ENCODE peak calls at places on chromosomes 3 and 15, in eight cellular contexts. Q is BJ, S is kidney epithelial cell, G is breast epithelium, R is AG04450, V is cardiac muscle cell, Z is neural progenitor cell, W is mammary epithelial cell. P is an unnamed sample.

GRCh38 chr3:182248349-182248880 is 536.7 kb downstream of the SOX2 start:
- DNase-seq in W (peak; percentile 12), S (no peak), G (no peak), V (no peak), Z (no peak), R (no peak), Q (no peak), P (no peak)

GRCh38 chr3:43497905-43498365 is 123.9 kb downstream of the ANO10 start:
- DNase-seq in W (peak; percentile 18), S (no peak), V (peak; percentile 50), Z (no peak), G (no peak), R (no peak), Q (no peak), P (no peak)

GRCh38 chr3:100590114-100590839 is 19.1 kb upstream of the ADGRG7 start:
- DNase-seq in G (no peak), W (peak; percentile 59), R (peak; percentile 44), Z (peak; percentile 64), S (peak; percentile 39), Q (peak; percentile 21), V (peak; percentile 84), P (no peak)

GRCh38 chr15:74787251-74788041 is 5.6 kb downstream of the CSK start:
- DNase-seq in V (peak; percentile 76), S (no peak), R (peak; percentile 37), W (peak; percentile 55), Q (no peak), Z (peak; percentile 80), G (no peak), P (no peak)

GRCh38 chr3:184674626-184675025 is 37.2 kb downstream of the MAGEF1 start:
- DNase-seq in S (no peak), Q (no peak), R (no peak), Z (no peak), V (no peak), W (no peak), G (no peak), P (no peak)

GRCh38 chr3:187012609-187013051 is 82.3 kb downstream of the ST6GAL1 start:
- DNase-seq in Q (no peak), Z (no peak), W (no peak), V (peak; percentile 37), G (no peak), S (no peak), R (no peak), P (no peak)

GRCh38 chr15:88243156-88243555 is 13.4 kb downstream of the NTRK3 start:
- DNase-seq in G (no peak), W (no peak), S (no peak), Q (no peak), V (no peak), R (no peak), Z (no peak), P (no peak)

GRCh38 chr3:133540896-133541674 is 32.4 kb upstream of the CDV3 start:
- DNase-seq in S (peak; percentile 55), V (peak; percentile 59), G (no peak), W (peak; percentile 83), R (no peak), Z (no peak), Q (no peak), P (no peak)

GRCh38 chr15:67741313-67741712 is 84.0 kb upstream of the SKOR1 start:
- DNase-seq in G (no peak), R (no peak), V (no peak), Q (no peak), W (no peak), S (no peak), Z (no peak), P (no peak)

GRCh38 chr15:91530951-91531582 is 322.4 kb upstream of the SLCO3A1 start:
- DNase-seq in S (no peak), W (no peak), V (no peak), G (peak; percentile 53), R (no peak), Q (no peak), Z (no peak), P (no peak)

GRCh38 chr3:156230291-156230900 is 110.0 kb downstream of the KCNAB1 start:
- DNase-seq in Z (no peak), S (no peak), W (peak; percentile 32), G (no peak), Q (no peak), V (no peak), R (no peak), P (no peak)

GRCh38 chr3:119676020-119676419 is 1.2 kb downstream of the COX17 start:
- DNase-seq in W (no peak), S (no peak), Q (no peak), V (no peak), G (no peak), R (no peak), Z (no peak), P (no peak)

GRCh38 chr15:78672285-78673003 is 31.4 kb upstream of the CHRNB4 start:
- DNase-seq in G (no peak), Z (no peak), R (no peak), Q (no peak), W (peak; percentile 16), S (no peak), V (no peak), P (no peak)

GRCh38 chr15:39426552-39427532 is 154.0 kb upstream of the THBS1 start:
- DNase-seq in G (no peak), R (no peak), V (peak; percentile 96), W (peak; percentile 60), Q (no peak), Z (peak; percentile 21), S (no peak), P (no peak)

GRCh38 chr3:106758459-106758858 is 618.8 kb upstream of the CCDC54 start:
- DNase-seq in V (no peak), R (no peak), Q (no peak), S (no peak), G (no peak), W (no peak), Z (no peak), P (no peak)

GRCh38 chr15:64701051-64701450 is 74.3 kb downstream of the RBPMS2 start:
- DNase-seq in V (no peak), R (no peak), G (no peak), S (no peak), W (no peak), Z (no peak), Q (no peak), P (no peak)

GRCh38 chr3:33722626-33723370 is 4.7 kb upstream of the CLASP2 start:
- DNase-seq in S (no peak), Z (no peak), R (no peak), W (no peak), V (peak; percentile 57), G (no peak), Q (no peak), P (no peak)

GRCh38 chr3:52289747-52290595 is 2.3 kb downstream of the GLYCTK start:
- DNase-seq in R (no peak), G (no peak), V (no peak), Z (no peak), W (no peak), Q (no peak), S (no peak), P (no peak)

GRCh38 chr15:75455982-75456531 is 4.6 kb upstream of the SIN3A start:
- DNase-seq in Z (peak; percentile 50), S (no peak), Q (no peak), W (peak; percentile 71), V (peak; percentile 49), G (no peak), R (peak; percentile 33), P (no peak)

GRCh38 chr15:51483520-51483919 is 139.1 kb downstream of the DMXL2 start:
- DNase-seq in S (no peak), V (no peak), G (no peak), W (no peak), Z (no peak), R (no peak), Q (no peak), P (no peak)

GRCh38 chr3:6736781-6737180 is 124.1 kb upstream of the GRM7 start:
- DNase-seq in S (no peak), W (no peak), Q (no peak), Z (no peak), V (no peak), G (no peak), R (no peak), P (no peak)

GRCh38 chr3:74897006-74897405 is 282.5 kb upstream of the CNTN3 start:
- DNase-seq in W (peak; percentile 8), V (no peak), S (no peak), R (no peak), G (no peak), Z (peak; percentile 4), Q (no peak), P (no peak)

GRCh38 chr3:52859686-52860423 is 25.0 kb upstream of the MUSTN1 start:
- DNase-seq in S (no peak), R (no peak), V (no peak), Q (no peak), G (no peak), Z (no peak), W (no peak), P (no peak)

GRCh38 chr3:127744875-127745274 is 72.1 kb downstream of the ABTB1 start:
- DNase-seq in G (no peak), R (no peak), Q (no peak), V (no peak), W (no peak), S (no peak), Z (no peak), P (no peak)
- H3K27me3 ChIP-seq in G (no peaks in the 10 kb centered on the region), R (no peaks in the 10 kb centered on the region), Q (no peaks in the 10 kb centered on the region), V (peaks cover 14% of the 10 kb centered on the region), W (no peaks in the 10 kb centered on the region), S (no peaks in the 10 kb centered on the region), Z (no peaks in the 10 kb centered on the region), P (no peaks in the 10 kb centered on the region)

DNA sequence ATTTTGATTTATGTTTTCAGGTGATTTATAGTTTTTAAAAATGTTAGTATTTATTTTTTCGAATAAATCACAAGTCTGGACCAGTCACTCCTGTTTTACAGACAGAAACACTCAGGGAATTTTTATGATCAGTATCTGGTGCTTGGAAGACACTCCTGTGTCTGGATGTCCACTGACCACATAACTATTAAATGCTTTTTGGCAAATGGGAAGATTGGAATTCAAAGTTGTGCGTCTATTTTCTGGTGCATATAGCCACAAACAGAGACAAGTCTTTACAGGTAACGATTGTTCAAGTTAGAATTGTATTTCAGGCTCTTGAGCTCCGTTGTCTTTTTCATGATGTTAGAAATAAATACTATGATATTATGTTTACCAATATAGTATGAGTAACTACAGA is 12.2 kb downstream of the CP start:
- DNase-seq in R (no peak), V (no peak), Z (no peak), W (peak; percentile 24), S (no peak), G (no peak), Q (no peak), P (no peak)
- TF ChIP-seq CTCF in R (no peak), V (no peak), Z (no peak), W (no peak), S (no peak), G (no peak), Q (no peak), P (no peak)

DNA sequence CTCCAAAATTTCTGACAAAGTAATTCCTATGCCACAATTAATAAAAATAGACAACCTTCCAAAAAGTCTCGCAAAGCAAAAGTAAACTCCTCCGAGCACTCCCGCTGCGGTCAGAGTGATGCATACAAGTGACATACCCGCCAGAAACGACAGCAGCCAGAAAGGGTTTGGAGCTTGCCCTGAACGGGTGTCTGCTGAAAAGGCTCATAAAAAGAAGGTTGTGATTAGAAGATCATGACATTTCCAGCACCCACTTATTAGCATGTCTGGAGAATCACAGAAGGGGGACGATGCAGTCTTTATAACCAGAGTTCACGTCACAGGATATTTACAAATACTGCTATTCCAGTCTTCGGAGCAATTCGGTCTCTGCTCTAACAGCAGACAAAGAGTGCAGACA is 59.1 kb upstream of the FRMD4B start:
- DNase-seq in W (peak; percentile 63), Q (no peak), V (no peak), G (no peak), Z (no peak), S (no peak), R (no peak), P (no peak)
- H3K4me3 ChIP-seq in W (peak overlapping the region; percentile 32), Q (peak overlapping the region; percentile 32), V (no peak overlapping the region), G (peak overlapping the region; percentile 38), Z (no peak overlapping the region), S (no peak overlapping the region), R (peak overlapping the region; percentile 54), P (peak overlapping the region; percentile 60)

GRCh38 chr15:89395461-89395875 is 60.8 kb upstream of the POLG start:
- DNase-seq in R (no peak), W (no peak), V (no peak), S (no peak), G (no peak), Z (no peak), Q (no peak), P (no peak)
- H3K27me3 ChIP-seq in R (peaks cover 70% of the 10 kb centered on the region), W (peaks cover 15% of the 10 kb centered on the region), V (peaks cover 100% of the 10 kb centered on the region), S (peaks cover 68% of the 10 kb centered on the region), G (peaks cover 38% of the 10 kb centered on the region), Z (peaks cover 100% of the 10 kb centered on the region), Q (peaks cover 56% of the 10 kb centered on the region), P (peaks cover 6% of the 10 kb centered on the region)